ENCODE peak calls at places on chromosomes 13 and 19, in four cellular contexts. F is Ammon's horn, B is GM03348, A is GF-D8. J is an unnamed sample.

GRCh38 chr13:85806553-85807175 is 7.4 kb upstream of the SLITRK6 start:
- DNase-seq in A (no peak), B (peak; percentile 43), F (peak; percentile 46), J (peak; percentile 16)

GRCh38 chr13:62512194-62513141 is 1096.8 kb upstream of the PCDH20 start:
- DNase-seq in F (peak; percentile 50), B (peak; percentile 26), A (no peak), J (peak; percentile 9)

GRCh38 chr13:112800057-112800456 is 110.2 kb downstream of the ATP11A start:
- DNase-seq in F (no peak), A (no peak), B (no peak), J (no peak)

GRCh38 chr19:48650974-48651681 is 5.1 kb upstream of the CA11 start:
- DNase-seq in F (no peak), A (no peak), B (no peak), J (no peak)

GRCh38 chr19:29743681-29744080 is 28.6 kb upstream of the C19orf12 start:
- DNase-seq in F (no peak), A (no peak), B (no peak), J (no peak)

GRCh38 chr19:23054456-23054855 is 51.5 kb upstream of the ZNF728 start:
- DNase-seq in A (no peak), F (no peak), B (no peak), J (no peak)

GRCh38 chr19:48471836-48472235 is 2.7 kb downstream of the CYTH2 start:
- DNase-seq in F (no peak), B (no peak), A (no peak), J (no peak)

GRCh38 chr19:49512970-49513745 is 697 bp downstream of the FCGRT start:
- DNase-seq in B (peak; percentile 79), F (no peak), A (no peak), J (no peak)

GRCh38 chr13:39451860-39452301 is 151.1 kb downstream of the LHFPL6 start:
- DNase-seq in B (no peak), F (no peak), A (peak; percentile 98), J (no peak)

GRCh38 chr19:4322942-4323665 is 15.5 kb downstream of the STAP2 start:
- DNase-seq in F (no peak), A (no peak), B (no peak), J (no peak)

GRCh38 chr13:53775807-53776206 is 747.2 kb downstream of the OLFM4 start:
- DNase-seq in F (no peak), A (no peak), B (no peak), J (no peak)

GRCh38 chr13:30340367-30341184 is 33.2 kb upstream of the KATNAL1 start:
- DNase-seq in B (peak; percentile 90), A (no peak), F (no peak), J (no peak)

GRCh38 chr13:44768775-44769578 is 192.8 kb upstream of the TSC22D1 start:
- DNase-seq in B (peak; percentile 67), A (no peak), F (no peak), J (no peak)

GRCh38 chr13:31909889-31910551 is 121.6 kb upstream of the FRY start:
- DNase-seq in A (peak; percentile 17), B (peak; percentile 50), F (peak; percentile 87), J (peak; percentile 24)

GRCh38 chr19:35736913-35737886 is 5.1 kb downstream of the IGFLR1 start:
- DNase-seq in B (no peak), F (no peak), A (no peak), J (no peak)

GRCh38 chr19:16351133-16351809 is 26.6 kb downstream of the KLF2 start:
- DNase-seq in A (no peak), B (peak; percentile 38), F (no peak), J (peak; percentile 31)

GRCh38 chr19:16161848-16162247 is 11.5 kb downstream of the CIB3 start:
- DNase-seq in A (no peak), F (peak; percentile 38), B (no peak), J (peak; percentile 75)

GRCh38 chr13:109616021-109616420 is 170.4 kb downstream of the IRS2 start:
- DNase-seq in F (no peak), B (no peak), A (no peak), J (no peak)

GRCh38 chr19:55484571-55485438 is at the start of gene NAT14:
- DNase-seq in F (peak; percentile 71), B (peak; percentile 87), A (no peak), J (peak; percentile 16)

GRCh38 chr19:51460164-51460992 is 2.1 kb upstream of the SIGLEC8 start:
- DNase-seq in A (peak; percentile 31), F (peak; percentile 29), B (peak; percentile 21), J (no peak)

GRCh38 chr13:66210677-66211076 is 1019.5 kb downstream of the PCDH9 start:
- DNase-seq in B (peak; percentile 70), F (no peak), A (no peak), J (peak; percentile 69)

GRCh38 chr19:18475004-18475453 is 37.1 kb upstream of the ISYNA1 start:
- DNase-seq in F (no peak), A (no peak), B (no peak), J (no peak)

GRCh38 chr19:29418106-29418684 is 107.6 kb upstream of the VSTM2B start:
- DNase-seq in B (no peak), F (no peak), A (no peak), J (no peak)

GRCh38 chr19:3323026-3323425 is 43.4 kb upstream of the NFIC start:
- DNase-seq in B (no peak), F (no peak), A (no peak), J (no peak)

GRCh38 chr13:27055501-27055900 is 116.1 kb downstream of the USP12 start:
- DNase-seq in F (no peak), B (no peak), A (no peak), J (no peak)

GRCh38 chr19:548841-549830 is 5.3 kb downstream of the GZMM start:
- DNase-seq in F (no peak), A (no peak), B (no peak), J (no peak)

GRCh38 chr19:39052243-39052746 is 19.9 kb upstream of the FBXO27 start:
- DNase-seq in B (peak; percentile 76), A (no peak), F (peak; percentile 79), J (peak; percentile 28)

GRCh38 chr13:109383683-109384082 is 402.7 kb downstream of the IRS2 start:
- DNase-seq in A (no peak), B (peak; percentile 36), F (no peak), J (no peak)

GRCh38 chr19:48344892-48345291 is 18.8 kb downstream of the TMEM143 start:
- DNase-seq in B (no peak), F (no peak), A (no peak), J (no peak)

GRCh38 chr19:42465827-42466280 is 23.1 kb upstream of the CXCL17 start:
- DNase-seq in B (no peak), A (no peak), F (peak; percentile 44), J (no peak)

GRCh38 chr13:36329355-36329754 is 16.8 kb downstream of the SPART start:
- DNase-seq in F (no peak), B (no peak), A (no peak), J (no peak)

GRCh38 chr19:18399008-18399407 is 1.6 kb upstream of the LRRC25 start:
- DNase-seq in A (no peak), B (peak; percentile 57), F (no peak), J (peak; percentile 31)